ENCODE peak calls at places on chromosomes 16 and 17, in seven cellular contexts. F, Q, Z, A, Y, S and R are unnamed samples.

GRCh38 chr17:78995022-78995760 is 14.4 kb downstream of the CANT1 start:
- DNase-seq in Q (no peak), F (peak; percentile 81), A (no peak), Y (no peak), Z (no peak), S (no peak), R (peak; percentile 36)

GRCh38 chr16:15427648-15428239 is 6.6 kb upstream of the BMERB1 start:
- DNase-seq in A (peak; percentile 6), Q (no peak), Y (peak; percentile 76), F (peak; percentile 86), Z (peak; percentile 60), S (peak; percentile 51), R (peak; percentile 51)

GRCh38 chr16:49348408-49349176 is 25.0 kb upstream of the C16orf78 start:
- DNase-seq in F (no peak), Z (no peak), Y (no peak), Q (no peak), A (no peak), S (no peak), R (no peak)

GRCh38 chr17:219696-220095 is 38.2 kb upstream of the DOC2B start:
- DNase-seq in Q (no peak), S (no peak), A (no peak), F (peak; percentile 48), Z (no peak), Y (no peak), R (no peak)

GRCh38 chr16:15658149-15658548 is 8.1 kb downstream of the NDE1 start:
- DNase-seq in Y (no peak), Z (no peak), Q (no peak), S (no peak), A (no peak), F (no peak), R (no peak)

GRCh38 chr16:4270091-4270490 is 2.7 kb downstream of the TFAP4 start:
- DNase-seq in Y (no peak), Q (no peak), S (no peak), Z (no peak), F (no peak), A (no peak), R (no peak)

GRCh38 chr16:31471875-31472558 is at the start of gene TGFB1I1:
- DNase-seq in F (peak; percentile 90), S (no peak), Q (peak; percentile 85), A (peak; percentile 60), Z (peak; percentile 41), Y (no peak), R (peak; percentile 61)

GRCh38 chr17:44130693-44131349 is 7.4 kb upstream of the HDAC5 start:
- DNase-seq in Q (no peak), Y (no peak), Z (no peak), F (no peak), A (no peak), S (no peak), R (no peak)

GRCh38 chr16:83720981-83721380 is 86.8 kb upstream of the HSBP1 start:
- DNase-seq in Z (no peak), Y (no peak), A (no peak), S (no peak), F (no peak), Q (no peak), R (no peak)

GRCh38 chr17:7186241-7186640 is 7.1 kb upstream of the ASGR1 start:
- DNase-seq in Q (no peak), Y (no peak), F (no peak), S (no peak), A (no peak), Z (no peak), R (no peak)

GRCh38 chr17:47257651-47258339 is 4.2 kb downstream of the ITGB3 start:
- DNase-seq in Z (peak; percentile 21), Y (peak; percentile 77), Q (no peak), S (no peak), F (no peak), A (no peak), R (no peak)

GRCh38 chr17:17931159-17931558 is 41.0 kb downstream of the TOM1L2 start:
- DNase-seq in A (no peak), Z (no peak), S (no peak), F (no peak), Y (no peak), Q (no peak), R (no peak)

GRCh38 chr16:56263711-56264608 is 72.7 kb downstream of the GNAO1 start:
- DNase-seq in A (peak; percentile 76), Q (no peak), S (no peak), Y (no peak), Z (no peak), F (peak; percentile 73), R (no peak)

GRCh38 chr16:2046889-2047329 is 725 bp downstream of the NTHL1 start:
- DNase-seq in Z (no peak), F (no peak), Q (peak; percentile 82), A (no peak), S (no peak), Y (no peak), R (no peak)

GRCh38 chr17:1942666-1943431 is 82.3 kb downstream of the RTN4RL1 start:
- DNase-seq in F (no peak), Y (no peak), Q (no peak), A (no peak), Z (no peak), S (no peak), R (no peak)

GRCh38 chr16:23966577-23966976 is 130.8 kb downstream of the PRKCB start:
- DNase-seq in Z (no peak), F (no peak), Y (no peak), Q (no peak), S (no peak), A (no peak), R (no peak)

GRCh38 chr17:48990882-48991357 is 6.3 kb upstream of the IGF2BP1 start:
- DNase-seq in Q (no peak), Z (no peak), A (no peak), Y (no peak), F (no peak), S (no peak), R (no peak)

GRCh38 chr17:40515491-40516041 is 14.1 kb upstream of the TNS4 start:
- DNase-seq in Y (no peak), A (no peak), S (no peak), F (no peak), Z (no peak), Q (no peak), R (no peak)

GRCh38 chr16:75506567-75506966 is 11.3 kb upstream of the CHST6 start:
- DNase-seq in A (no peak), F (peak; percentile 15), S (no peak), Q (no peak), Z (peak; percentile 62), Y (no peak), R (no peak)

GRCh38 chr17:304461-304860 is 48.1 kb downstream of the RPH3AL start:
- DNase-seq in Y (no peak), Z (no peak), Q (peak; percentile 39), F (peak; percentile 82), A (peak; percentile 30), S (no peak), R (no peak)

GRCh38 chr16:75566889-75567255 is 693 bp downstream of the GABARAPL2 start:
- DNase-seq in F (peak; percentile 75), S (no peak), A (peak; percentile 34), Y (no peak), Z (peak; percentile 31), Q (peak; percentile 81), R (no peak)

GRCh38 chr16:1793578-1794220 is at the start of gene IGFALS:
- DNase-seq in F (peak; percentile 74), A (no peak), Q (peak; percentile 80), S (no peak), Z (no peak), Y (no peak), R (no peak)

GRCh38 chr17:57236686-57237299 is 19.5 kb upstream of the MSI2 start:
- DNase-seq in Z (no peak), F (no peak), Y (no peak), S (no peak), A (no peak), Q (no peak), R (no peak)
- TF ChIP-seq CTCF in Z (no peak), F (no peak), Y (no peak), S (no peak), A (no peak), Q (no peak), R (no peak)

DNA sequence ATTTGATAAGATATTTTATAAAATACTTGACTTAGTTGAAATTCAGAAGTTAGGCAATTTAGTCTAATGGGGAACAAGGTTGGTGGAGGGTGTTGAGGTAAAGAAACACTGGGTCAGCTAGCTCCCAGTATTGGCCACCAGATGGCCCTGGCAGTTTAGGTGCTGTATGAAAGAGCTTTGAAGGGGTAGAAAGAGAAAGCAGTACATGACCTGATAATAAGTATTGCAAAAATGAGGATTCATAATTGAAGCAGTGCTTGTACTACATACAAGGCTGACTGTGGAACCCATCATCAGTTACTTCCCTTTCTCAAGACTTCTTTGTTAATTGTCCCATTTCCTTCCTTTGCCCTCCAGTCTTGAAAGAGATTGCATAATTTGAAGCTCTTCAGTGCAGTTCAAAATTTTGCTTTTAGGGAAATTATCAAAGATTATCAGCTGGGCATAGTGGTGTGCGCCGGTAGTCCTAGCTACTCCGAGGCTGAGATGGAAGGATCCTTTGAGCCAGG is 29.4 kb downstream of the TANC2 start:
- DNase-seq in F (no peak), Y (no peak), Q (no peak), A (peak; percentile 40), S (no peak), Z (peak; percentile 21), R (peak; percentile 26)
- TF ChIP-seq CTCF in F (peak; percentile 45), Y (peak; percentile 69), Q (no peak), A (peak; percentile 71), S (peak; percentile 28), Z (peak; percentile 19), R (peak; percentile 57)

GRCh38 chr16:85906349-85906748 is 7.4 kb downstream of the IRF8 start:
- DNase-seq in Q (no peak), F (peak; percentile 60), A (no peak), Y (no peak), Z (no peak), S (no peak), R (no peak)
- TF ChIP-seq CTCF in Q (no peak), F (no peak), A (no peak), Y (no peak), Z (no peak), S (no peak), R (no peak)

GRCh38 chr17:4499431-4500187 is 928 bp downstream of the SPNS2 start:
- DNase-seq in S (no peak), Z (no peak), Q (peak; percentile 86), Y (no peak), A (no peak), F (peak; percentile 79), R (peak; percentile 45)
- TF ChIP-seq CTCF in S (no peak), Z (no peak), Q (no peak), Y (no peak), A (no peak), F (no peak), R (no peak)

GRCh38 chr17:53148058-53148457 is 674.7 kb upstream of the KIF2B start:
- DNase-seq in Z (no peak), Y (no peak), A (no peak), F (no peak), Q (no peak), S (no peak), R (no peak)

GRCh38 chr17:53150101-53150698 is 672.5 kb upstream of the KIF2B start:
- DNase-seq in S (no peak), F (no peak), Y (no peak), Z (no peak), Q (no peak), A (peak; percentile 33), R (no peak)
- TF ChIP-seq CTCF in S (no peak), F (no peak), Y (no peak), Z (no peak), Q (no peak), A (peak; percentile 32), R (no peak)

DNA sequence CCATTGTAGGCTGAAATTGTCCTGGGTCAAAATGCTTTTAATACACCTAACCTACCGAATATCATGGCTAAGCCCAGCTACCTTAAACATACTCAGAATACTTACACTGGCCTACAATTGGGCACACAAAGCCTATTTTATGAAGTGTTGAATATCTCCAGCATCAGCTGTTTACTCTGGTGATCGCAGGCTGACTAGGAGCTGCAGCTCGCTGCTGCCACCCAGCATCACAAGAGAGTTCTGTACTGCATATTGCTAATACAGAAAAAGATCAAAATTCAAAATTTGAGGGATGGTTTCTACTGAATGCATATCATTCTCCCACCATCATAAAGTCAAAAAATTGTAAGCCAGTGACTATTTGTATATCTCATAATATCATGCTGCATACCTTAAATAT is 55.3 kb downstream of the ULK2 start:
- DNase-seq in A (no peak), Y (no peak), F (no peak), Q (no peak), S (no peak), Z (no peak), R (no peak)
- TF ChIP-seq CTCF in A (peak; percentile 16), Y (peak; percentile 51), F (no peak), Q (no peak), S (no peak), Z (no peak), R (peak; percentile 36)